ENCODE peak calls at places on chromosomes 13 and 19, in four cellular contexts. L, A, J and S are unnamed samples. For H3K9me3, the result is how much of the 10 kb centered on the place peaks cover.

GRCh38 chr13:48902421-48902820 is 73.3 kb upstream of the FNDC3A start:
- DNase-seq in J (no peak), A (no peak), L (peak), S (peak)

GRCh38 chr13:36884235-36884634 is 35.8 kb downstream of the SMAD9 start:
- DNase-seq in L (no peak), A (no peak), J (no peak), S (no peak)

GRCh38 chr13:35472308-35473008 is 4.0 kb downstream of the MAB21L1 start:
- DNase-seq in L (no peak), A (no peak), J (no peak), S (no peak)

GRCh38 chr19:29290853-29291252 is 77.9 kb upstream of the UQCRFS1 start:
- DNase-seq in A (no peak), L (no peak), J (no peak), S (no peak)

GRCh38 chr19:29573486-29573885 is 32.6 kb upstream of the POP4 start:
- DNase-seq in L (no peak), J (no peak), A (no peak), S (no peak)

GRCh38 chr13:101146101-101146898 is 270.0 kb downstream of the NALCN start:
- DNase-seq in J (no peak), A (no peak), L (peak), S (no peak)

GRCh38 chr13:100662470-100663211 is 12.0 kb downstream of the TMTC4 start:
- DNase-seq in L (no peak), J (no peak), A (no peak), S (no peak)

GRCh38 chr13:27770809-27771208 is 21.5 kb upstream of the GSX1 start:
- DNase-seq in L (peak), J (no peak), A (no peak), S (no peak)

GRCh38 chr13:72850959-72851677 is 69.2 kb downstream of the PIBF1 start:
- DNase-seq in L (no peak), J (no peak), A (no peak), S (no peak)

GRCh38 chr19:37954421-37954874 is 47.4 kb downstream of the SIPA1L3 start:
- DNase-seq in L (no peak), J (no peak), A (no peak), S (no peak)

GRCh38 chr13:23966691-23967615 is 69.7 kb upstream of the C1QTNF9B start:
- DNase-seq in J (no peak), A (no peak), L (peak), S (no peak)

GRCh38 chr13:47287291-47287751 is 390.5 kb upstream of the HTR2A start:
- DNase-seq in A (no peak), J (no peak), L (peak), S (no peak)

GRCh38 chr13:114140909-114141255 is 8.5 kb upstream of the RASA3 start:
- DNase-seq in L (no peak), J (peak), A (no peak), S (no peak)

GRCh38 chr13:30866692-30867669 is 39.1 kb upstream of the MEDAG start:
- DNase-seq in L (no peak), J (no peak), A (no peak), S (no peak)

GRCh38 chr19:1089891-1090290 is 5.3 kb downstream of the POLR2E start:
- DNase-seq in A (no peak), L (no peak), J (no peak), S (no peak)

GRCh38 chr13:30037306-30037705 is 186.9 kb upstream of the UBL3 start:
- DNase-seq in J (no peak), L (no peak), A (no peak), S (no peak)

GRCh38 chr19:8585894-8586750 is 8.9 kb upstream of the MYO1F start:
- DNase-seq in J (peak), A (peak), L (no peak), S (peak)

GRCh38 chr19:17944301-17944700 is 11.5 kb downstream of the CCDC124 start:
- DNase-seq in L (peak), A (no peak), J (no peak), S (no peak)

GRCh38 chr19:29367701-29368306 is 154.9 kb upstream of the UQCRFS1 start:
- DNase-seq in J (no peak), L (no peak), A (no peak), S (no peak)

GRCh38 chr13:99687728-99688397 is 186.6 kb downstream of the TM9SF2 start:
- DNase-seq in L (no peak), A (no peak), J (no peak), S (no peak)

GRCh38 chr19:45500918-45501729 is 2.9 kb downstream of the PPM1N start:
- DNase-seq in A (no peak), J (no peak), L (no peak), S (no peak)

GRCh38 chr19:41321600-41322270 is 11.8 kb downstream of the CCDC97 start:
- DNase-seq in A (peak), J (peak), L (peak), S (no peak)

GRCh38 chr13:64272681-64273080 is 2857.0 kb upstream of the PCDH20 start:
- DNase-seq in L (no peak), A (no peak), J (no peak), S (no peak)

GRCh38 chr19:46812898-46813569 is 24.6 kb upstream of the SLC1A5 start:
- DNase-seq in J (peak), L (no peak), A (no peak), S (peak)

GRCh38 chr13:53200498-53201453 is 172.2 kb downstream of the OLFM4 start:
- DNase-seq in J (peak), A (peak), L (peak), S (peak)

GRCh38 chr19:18280247-18281081 is 958 bp downstream of the JUND start:
- DNase-seq in J (peak), A (peak), L (peak), S (peak)

GRCh38 chr19:15577184-15577771 is 37.7 kb upstream of the CYP4F8 start:
- DNase-seq in A (no peak), L (no peak), J (no peak), S (no peak)
- H3K9me3 ChIP-seq in A (under half), L (under half), J (under half), S (under half)

GRCh38 chr19:54704928-54705327 is 19.3 kb upstream of the KIR3DL3 start:
- DNase-seq in L (no peak), A (no peak), J (no peak), S (no peak)

GRCh38 chr19:54707932-54708331 is 16.3 kb upstream of the KIR3DL3 start:
- DNase-seq in A (no peak), J (no peak), L (no peak), S (no peak)

DNA sequence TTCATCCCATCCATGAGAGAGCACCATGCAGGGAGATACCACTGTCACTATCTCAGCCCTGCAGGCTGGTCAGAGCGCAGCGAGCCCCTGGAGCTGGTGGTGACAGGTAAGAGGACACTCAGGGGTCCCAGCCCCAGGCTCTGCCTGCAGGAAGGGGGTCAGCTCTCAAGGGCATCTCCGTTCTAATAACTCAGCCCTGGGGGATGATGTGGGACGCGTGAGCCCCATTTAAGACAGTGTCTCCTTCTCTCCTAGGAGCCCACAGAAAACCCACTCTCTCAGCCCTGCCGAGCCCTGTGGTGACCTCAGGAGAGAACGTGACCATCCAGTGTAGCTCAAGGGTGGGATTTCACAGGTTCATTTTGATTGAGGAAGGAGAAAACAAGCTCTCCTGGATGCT is 15.5 kb upstream of the KIR3DL3 start:
- DNase-seq in L (no peak), J (no peak), A (no peak), S (no peak)
- H3K9me3 ChIP-seq in L (under half), J (under half), A (under half), S (under half)

DNA sequence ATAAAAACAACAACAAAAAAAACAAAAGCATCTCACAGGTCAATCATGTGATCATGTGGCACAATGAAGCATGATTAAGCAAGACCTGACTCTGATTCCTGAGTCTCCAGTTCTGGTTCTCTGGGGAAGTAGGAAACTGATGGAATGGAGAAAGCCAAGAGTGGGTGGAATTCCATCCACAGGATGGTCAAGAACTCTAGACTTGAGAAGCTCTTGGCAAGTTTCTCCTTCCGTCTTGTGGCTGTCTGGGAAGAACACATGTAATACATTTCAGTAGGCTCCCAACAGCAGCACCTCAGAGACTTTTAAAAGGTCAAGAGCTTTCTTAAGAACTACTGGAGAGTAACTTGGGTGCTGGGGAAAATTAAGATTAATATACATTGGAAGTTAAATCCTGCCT is 78.6 kb upstream of the TSHZ3 start:
- DNase-seq in A (no peak), L (no peak), J (no peak), S (no peak)
- H3K9me3 ChIP-seq in A (under half), L (under half), J (under half), S (under half)

GRCh38 chr19:7074705-7075282 is 5.3 kb downstream of the ZNF557 start:
- DNase-seq in A (peak), L (no peak), J (no peak), S (no peak)

GRCh38 chr19:7076151-7076550 is 6.6 kb downstream of the ZNF557 start:
- DNase-seq in L (no peak), J (no peak), A (no peak), S (no peak)

GRCh38 chr19:7072541-7072940 is 3.0 kb downstream of the ZNF557 start:
- DNase-seq in L (no peak), J (no peak), A (no peak), S (no peak)

GRCh38 chr19:7083076-7083956 is 13.8 kb downstream of the ZNF557 start:
- DNase-seq in J (no peak), L (peak), A (peak), S (no peak)

DNA sequence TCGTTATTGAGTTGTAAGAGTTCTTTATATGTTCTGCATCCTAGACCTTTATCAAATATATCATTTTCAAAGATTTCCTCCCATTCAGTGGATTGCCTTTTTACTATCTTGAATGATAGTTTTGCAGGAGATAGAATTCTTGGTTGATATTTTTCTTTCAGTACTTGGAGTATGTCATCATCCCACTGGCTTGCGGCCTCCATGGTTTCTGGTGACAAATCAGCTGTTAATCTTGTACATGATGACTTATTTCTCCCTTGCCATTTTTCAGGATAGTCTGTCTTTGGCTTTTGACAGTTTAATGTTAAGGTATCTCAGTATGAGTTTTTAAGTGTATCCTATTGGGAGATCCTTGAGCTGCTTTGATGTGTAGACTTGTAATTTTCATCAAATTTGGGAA is 8.5 kb downstream of the ZNF557 start:
- DNase-seq in J (no peak), A (no peak), L (no peak), S (no peak)
- H3K9me3 ChIP-seq in J (under half), A (under half), L (half or more), S (under half)

GRCh38 chr19:22527554-22527953 is 105.4 kb upstream of the ZNF98 start:
- DNase-seq in A (no peak), J (no peak), L (no peak), S (no peak)
- H3K9me3 ChIP-seq in A (under half), J (under half), L (under half), S (under half)

GRCh38 chr19:44113138-44113783 is at the start of gene ZNF225:
- DNase-seq in L (peak), J (peak), A (peak), S (peak)

GRCh38 chr19:44107751-44108150 is 5.4 kb upstream of the ZNF225 start:
- DNase-seq in J (no peak), L (no peak), A (no peak), S (no peak)

GRCh38 chr19:44111910-44112463 is 1.2 kb upstream of the ZNF225 start:
- DNase-seq in J (peak), A (no peak), L (peak), S (no peak)

GRCh38 chr19:44112802-44113137 is 429 bp upstream of the ZNF225 start:
- DNase-seq in L (no peak), J (no peak), A (no peak), S (no peak)

GRCh38 chr19:44109458-44109857 is 3.7 kb upstream of the ZNF225 start:
- DNase-seq in J (no peak), A (no peak), L (no peak), S (no peak)
- H3K9me3 ChIP-seq in J (under half), A (under half), L (under half), S (under half)